ENCODE peak calls at places on chromosomes 12 and 14, in seven cellular contexts. U, N, J, G, O, I and Z are unnamed samples.

GRCh38 chr14:20720741-20721140 is 24.9 kb upstream of the EDDM3A start:
- DNase-seq in I (peak; percentile 63), J (no peak), N (no peak), U (no peak), O (no peak), G (no peak), Z (no peak)

GRCh38 chr14:58607571-58608317 is 30.0 kb upstream of the DACT1 start:
- DNase-seq in J (peak; percentile 24), O (no peak), U (no peak), I (no peak), N (peak; percentile 28), G (no peak), Z (no peak)

GRCh38 chr12:76422878-76423438 is 74.7 kb upstream of the BBS10 start:
- DNase-seq in O (no peak), U (no peak), G (no peak), J (no peak), I (no peak), N (no peak), Z (no peak)

GRCh38 chr14:99158150-99158549 is 113.8 kb downstream of the BCL11B start:
- DNase-seq in I (no peak), O (no peak), U (peak; percentile 9), G (no peak), N (no peak), J (no peak), Z (peak; percentile 13)

GRCh38 chr14:70915415-70915814 is 8.2 kb downstream of the PCNX1 start:
- DNase-seq in J (no peak), I (no peak), N (no peak), O (no peak), G (no peak), U (no peak), Z (no peak)

GRCh38 chr12:42759622-42760273 is 170.2 kb upstream of the PRICKLE1 start:
- DNase-seq in G (no peak), I (no peak), N (no peak), U (no peak), J (peak; percentile 52), O (no peak), Z (no peak)

GRCh38 chr12:76883826-76884225 is 5.0 kb upstream of the CSRP2 start:
- DNase-seq in I (no peak), O (no peak), U (no peak), J (peak; percentile 43), N (peak; percentile 59), G (no peak), Z (no peak)

GRCh38 chr12:105468464-105468863 is 138.0 kb downstream of the C12orf75 start:
- DNase-seq in U (no peak), G (no peak), I (no peak), N (no peak), J (no peak), O (no peak), Z (no peak)

GRCh38 chr12:111436811-111437210 is 31.1 kb downstream of the SH2B3 start:
- DNase-seq in U (no peak), O (no peak), G (no peak), N (no peak), I (no peak), J (no peak), Z (no peak)

GRCh38 chr12:25130741-25131188 is 64.2 kb downstream of the DNAI7 start:
- DNase-seq in U (no peak), I (peak; percentile 45), N (no peak), J (no peak), G (no peak), O (no peak), Z (no peak)

GRCh38 chr14:67166450-67166853 is 22.8 kb upstream of the GARIN2 start:
- DNase-seq in G (no peak), O (peak; percentile 36), J (peak; percentile 20), I (peak; percentile 65), N (no peak), U (no peak), Z (no peak)

GRCh38 chr14:61064866-61065265 is 83.8 kb downstream of the SLC38A6 start:
- DNase-seq in G (no peak), I (no peak), N (no peak), O (no peak), J (no peak), U (no peak), Z (no peak)

GRCh38 chr12:124904306-124905098 is 9.9 kb downstream of the UBC start:
- DNase-seq in N (peak; percentile 92), J (peak; percentile 94), G (no peak), U (no peak), O (no peak), I (no peak), Z (no peak)

GRCh38 chr14:93970967-93971634 is 5.3 kb downstream of the ASB2 start:
- DNase-seq in G (peak; percentile 76), O (peak; percentile 73), N (no peak), I (peak; percentile 91), J (no peak), U (peak; percentile 88), Z (no peak)

GRCh38 chr12:49952396-49953055 is 2.0 kb downstream of the AQP2 start:
- DNase-seq in O (no peak), N (no peak), G (no peak), J (no peak), I (no peak), U (no peak), Z (no peak)